ENCODE peak calls at places on chromosomes 4 and X, in six cellular contexts. U is trophoblast cell; K is tibial artery; J is HCT116; E is fibroblast of pulmonary artery; L is CD4-positive, CD25-positive, alpha-beta regulatory T cell. S is an unnamed sample.

GRCh38 chrX:43940811-43941210 is 32.4 kb downstream of the NDP start:
- DNase-seq in U (no peak), K (no peak), J (no peak), E (peak), L (no peak), S (no peak)

GRCh38 chr4:175790067-175790466 is 22.0 kb downstream of the GPM6A start:
- DNase-seq in U (no peak), K (no peak), J (no peak), E (no peak), L (no peak), S (no peak)

GRCh38 chr4:179797718-179798117 is 2355.5 kb upstream of the AGA start:
- DNase-seq in U (no peak), K (no peak), J (no peak), E (no peak), L (no peak), S (no peak)

GRCh38 chr4:150229538-150229937 is 151.3 kb downstream of the DCLK2 start:
- DNase-seq in U (no peak), K (no peak), J (no peak), E (peak), L (no peak), S (no peak)

GRCh38 chrX:3231766-3232165 is 114.7 kb downstream of the MXRA5 start:
- DNase-seq in U (no peak), K (no peak), J (no peak), E (no peak), L (no peak), S (no peak)

GRCh38 chrX:20315140-20315539 is 48.4 kb upstream of the RPS6KA3 start:
- DNase-seq in U (no peak), K (no peak), J (no peak), E (no peak), L (no peak), S (no peak)

GRCh38 chr4:19309365-19309764 is 942.3 kb upstream of the SLIT2 start:
- DNase-seq in U (no peak), K (no peak), J (no peak), E (peak), L (no peak), S (no peak)

GRCh38 chr4:1540601-1541375 is 134.5 kb upstream of the NKX1-1 start:
- DNase-seq in U (no peak), K (no peak), J (no peak), E (no peak), L (no peak), S (no peak)

GRCh38 chrX:27918799-27919198 is 62.5 kb downstream of the DCAF8L1 start:
- DNase-seq in U (no peak), K (no peak), J (peak), E (peak), L (no peak), S (no peak)

GRCh38 chr4:2763511-2763967 is 7.4 kb upstream of the TNIP2 start:
- DNase-seq in U (no peak), K (peak), J (no peak), E (no peak), L (no peak), S (no peak)

GRCh38 chr4:55575513-55575912 is 16.5 kb downstream of the PDCL2 start:
- DNase-seq in U (no peak), K (no peak), J (no peak), E (no peak), L (no peak), S (no peak)

GRCh38 chrX:18146954-18147353 is 73.7 kb downstream of the BEND2 start:
- DNase-seq in U (peak), K (no peak), J (no peak), E (peak), L (peak), S (peak)

GRCh38 chr4:87053064-87053693 is 118.4 kb downstream of the AFF1 start:
- DNase-seq in U (no peak), K (no peak), J (no peak), E (no peak), L (no peak), S (no peak)

GRCh38 chrX:11478971-11479370 is 185.8 kb downstream of the AMELX start:
- DNase-seq in U (no peak), K (no peak), J (no peak), E (no peak), L (no peak), S (no peak)

GRCh38 chr4:29307256-29307655 is 1412.9 kb upstream of the PCDH7 start:
- DNase-seq in U (no peak), K (no peak), J (no peak), E (no peak), L (no peak), S (no peak)

GRCh38 chr4:123622572-123622971 is 226.0 kb downstream of the SPRY1 start:
- DNase-seq in U (no peak), K (no peak), J (no peak), E (no peak), L (no peak), S (no peak)

GRCh38 chr4:836003-836511 is 10.1 kb upstream of the CPLX1 start:
- DNase-seq in U (no peak), K (no peak), J (no peak), E (no peak), L (no peak), S (no peak)

GRCh38 chr4:37685726-37686372 is 327 bp downstream of the RELL1 start:
- DNase-seq in U (no peak), K (peak), J (no peak), E (no peak), L (peak), S (no peak)

GRCh38 chr4:150961566-150961965 is 53.5 kb downstream of the LRBA start:
- DNase-seq in U (no peak), K (no peak), J (no peak), E (no peak), L (no peak), S (no peak)

GRCh38 chrX:104679175-104679574 is 113.2 kb downstream of the IL1RAPL2 start:
- DNase-seq in U (no peak), K (no peak), J (no peak), E (no peak), L (no peak), S (no peak)

GRCh38 chr4:54092800-54093608 is 7.0 kb upstream of the GSX2 start:
- DNase-seq in U (no peak), K (no peak), J (no peak), E (no peak), L (no peak), S (no peak)

GRCh38 chrX:76253432-76253831 is 80.6 kb downstream of the PBDC1 start:
- DNase-seq in U (peak), K (no peak), J (peak), E (peak), L (peak), S (peak)

GRCh38 chr4:38654273-38654672 is 9.7 kb upstream of the KLF3 start:
- DNase-seq in U (no peak), K (no peak), J (no peak), E (no peak), L (peak), S (no peak)

GRCh38 chrX:24668111-24668510 is 21.0 kb upstream of the PCYT1B start:
- DNase-seq in U (no peak), K (no peak), J (no peak), E (peak), L (no peak), S (no peak)

GRCh38 chr4:66911898-66912297 is 633.4 kb downstream of the CENPC start:
- DNase-seq in U (no peak), K (no peak), J (no peak), E (peak), L (no peak), S (no peak)

GRCh38 chr4:174672276-174672675 is 150.0 kb upstream of the HPGD start:
- DNase-seq in U (no peak), K (no peak), J (no peak), E (no peak), L (no peak), S (no peak)

GRCh38 chr4:8233672-8234484 is 34.8 kb downstream of the SH3TC1 start:
- DNase-seq in U (no peak), K (no peak), J (no peak), E (no peak), L (no peak), S (no peak)

GRCh38 chr4:47899639-47900038 is 14.7 kb downstream of the NFXL1 start:
- DNase-seq in U (no peak), K (no peak), J (no peak), E (no peak), L (no peak), S (no peak)

DNA sequence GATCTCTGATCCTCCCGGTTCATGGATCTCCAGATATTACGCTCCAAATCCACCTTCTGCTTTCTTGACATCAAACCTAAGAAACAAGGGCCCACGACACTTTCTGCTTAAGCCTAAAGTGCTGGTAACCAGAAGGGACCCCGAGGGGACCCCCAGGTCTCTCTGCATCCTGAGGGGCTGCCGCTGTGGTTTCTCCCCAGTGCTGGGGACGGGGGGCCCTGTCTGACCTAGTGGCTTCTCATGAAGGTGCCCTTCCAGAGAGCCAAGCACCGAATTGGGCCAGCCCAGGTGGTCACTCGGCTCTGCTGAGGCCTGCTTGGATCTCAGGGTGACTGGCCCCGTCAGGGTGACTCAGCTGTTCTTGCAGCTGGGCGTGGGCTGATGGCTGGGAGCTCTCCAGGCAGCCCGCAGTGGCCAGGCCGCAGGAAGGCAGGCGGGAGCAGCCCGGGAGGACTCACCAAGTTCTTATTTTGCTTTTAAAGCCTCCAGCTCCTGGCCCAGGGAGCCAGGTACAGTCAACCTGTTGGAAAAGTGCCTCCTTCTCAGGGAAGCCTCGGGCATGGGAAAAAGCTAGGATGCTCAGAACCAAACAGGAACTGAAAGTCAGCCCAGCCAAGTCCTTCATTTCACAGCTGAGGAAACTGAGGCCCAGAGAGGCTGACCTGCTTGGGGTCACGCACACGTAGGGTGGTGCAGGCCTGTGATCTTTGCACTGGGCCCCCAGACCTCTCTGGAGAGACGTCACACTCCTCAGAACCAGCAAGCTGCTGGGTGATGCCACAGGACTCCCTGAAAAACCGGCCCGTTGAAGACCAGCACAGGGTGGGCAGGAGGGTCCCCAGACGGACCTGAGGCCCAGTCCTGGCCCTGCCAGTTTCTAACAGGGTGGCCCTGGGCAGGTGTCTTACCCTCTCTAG is 16.7 kb downstream of the BLOC1S4 start:
- DNase-seq in U (peak), K (peak), J (peak), E (peak), L (no peak), S (no peak)
- H3K4me3 ChIP-seq in U (no peak), K (no peak), J (no peak), E (no peak), L (no peak), S (no peak)

GRCh38 chr4:95181446-95182306 is 367.1 kb downstream of the UNC5C start:
- DNase-seq in U (no peak), K (no peak), J (no peak), E (peak), L (no peak), S (no peak)
- H3K4me3 ChIP-seq in U (no peak), K (no peak), J (no peak), E (no peak), L (no peak), S (no peak)

GRCh38 chr4:102640669-102641068 is 120.1 kb downstream of the MANBA start:
- DNase-seq in U (no peak), K (no peak), J (no peak), E (peak), L (no peak), S (no peak)
- H3K4me3 ChIP-seq in U (no peak), K (no peak), J (no peak), E (no peak), L (no peak), S (no peak)

DNA sequence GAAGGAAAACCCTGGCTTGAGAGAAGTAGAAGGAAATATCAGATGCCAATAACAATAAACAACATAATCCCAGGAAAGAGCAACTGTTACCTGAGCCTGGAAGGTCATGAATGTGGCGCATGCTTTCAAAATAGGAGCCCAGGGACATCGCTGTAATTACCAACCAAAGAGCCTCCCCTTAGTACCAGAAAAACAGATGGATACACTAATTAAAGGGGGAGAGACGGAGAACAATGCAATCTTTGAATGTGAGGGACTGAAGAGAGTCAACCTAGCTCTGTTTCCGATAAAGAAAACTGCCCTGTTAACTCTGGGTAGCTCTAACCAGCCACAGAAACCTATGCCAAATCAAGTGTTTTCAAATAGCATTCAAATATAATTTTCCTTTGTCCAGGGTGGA is 161.4 kb downstream of the ENOX2 start:
- DNase-seq in U (no peak), K (no peak), J (no peak), E (no peak), L (no peak), S (no peak)
- H3K4me3 ChIP-seq in U (no peak), K (no peak), J (no peak), E (no peak), L (no peak), S (no peak)

GRCh38 chr4:89661490-89661889 is 175.5 kb downstream of the SNCA start:
- DNase-seq in U (no peak), K (no peak), J (no peak), E (peak), L (no peak), S (no peak)
- H3K4me3 ChIP-seq in U (no peak), K (no peak), J (no peak), E (no peak), L (no peak), S (no peak)